ENCODE peak calls at places on chromosome 16, in five cellular contexts. D is sigmoid colon, I is stomach, R is ovary, W is tibial nerve. L is an unnamed sample. For H3K4me1, the result is how much of the 10 kb centered on the place peaks cover.

GRCh38 chr16:75758215-75758614 is 31.9 kb upstream of the CPHXL start:
- DNase-seq in D (no peak), I (no peak), R (no peak), W (no peak), L (no peak)

GRCh38 chr16:1066584-1067172 is 5.9 kb upstream of the SSTR5 start:
- DNase-seq in D (no peak), I (no peak), R (no peak), W (no peak), L (no peak)

GRCh38 chr16:75264531-75264998 is 13.1 kb upstream of the BCAR1 start:
- DNase-seq in D (peak), I (no peak), R (peak), W (no peak), L (peak)

GRCh38 chr16:59586331-59586730 is 852.2 kb upstream of the GOT2 start:
- DNase-seq in D (no peak), I (no peak), R (no peak), W (no peak), L (no peak)

GRCh38 chr16:72493681-72494415 is 321.9 kb upstream of the PMFBP1 start:
- DNase-seq in D (no peak), I (no peak), R (no peak), W (no peak), L (no peak)

GRCh38 chr16:82943371-82943770 is 316.6 kb downstream of the CDH13 start:
- DNase-seq in D (no peak), I (no peak), R (no peak), W (no peak), L (no peak)

GRCh38 chr16:70250748-70251650 is 741 bp downstream of the EXOSC6 start:
- DNase-seq in D (no peak), I (peak), R (peak), W (no peak), L (peak)

GRCh38 chr16:9003322-9003721 is 39.6 kb upstream of the USP7 start:
- DNase-seq in D (no peak), I (peak), R (no peak), W (no peak), L (no peak)

GRCh38 chr16:13223666-13224065 is 322.3 kb downstream of the SHISA9 start:
- DNase-seq in D (no peak), I (no peak), R (no peak), W (no peak), L (no peak)

GRCh38 chr16:906296-906695 is 64.5 kb downstream of the LMF1 start:
- DNase-seq in D (no peak), I (no peak), R (no peak), W (no peak), L (no peak)

GRCh38 chr16:79850348-79850747 is 249.8 kb upstream of the MAF start:
- DNase-seq in D (peak), I (no peak), R (no peak), W (no peak), L (no peak)

GRCh38 chr16:67683767-67684166 is 17.2 kb downstream of the C16orf86 start:
- DNase-seq in D (peak), I (no peak), R (no peak), W (no peak), L (no peak)

GRCh38 chr16:23821467-23821866 is 14.3 kb upstream of the PRKCB start:
- DNase-seq in D (no peak), I (no peak), R (no peak), W (no peak), L (no peak)

GRCh38 chr16:50776042-50776441 is 34.2 kb downstream of the CYLD start:
- DNase-seq in D (no peak), I (no peak), R (no peak), W (no peak), L (no peak)

GRCh38 chr16:50888486-50889261 is 146.8 kb downstream of the CYLD start:
- DNase-seq in D (no peak), I (no peak), R (no peak), W (no peak), L (no peak)

GRCh38 chr16:19844945-19845641 is 39.6 kb downstream of the GPRC5B start:
- DNase-seq in D (no peak), I (no peak), R (no peak), W (no peak), L (no peak)

GRCh38 chr16:51549836-51550235 is 398.8 kb upstream of the SALL1 start:
- DNase-seq in D (no peak), I (no peak), R (no peak), W (no peak), L (no peak)

GRCh38 chr16:1125471-1125870 is 27.4 kb upstream of the CACNA1H start:
- DNase-seq in D (peak), I (peak), R (peak), W (no peak), L (no peak)

GRCh38 chr16:27291106-27291505 is 22.5 kb upstream of the NSMCE1 start:
- DNase-seq in D (no peak), I (no peak), R (no peak), W (no peak), L (no peak)

GRCh38 chr16:27242868-27243590 is 25.5 kb downstream of the NSMCE1 start:
- DNase-seq in D (peak), I (no peak), R (no peak), W (no peak), L (peak)

GRCh38 chr16:55495616-55496289 is 13.1 kb upstream of the LPCAT2 start:
- DNase-seq in D (no peak), I (no peak), R (no peak), W (no peak), L (no peak)

GRCh38 chr16:68166264-68166663 is 69.7 kb downstream of the ESRP2 start:
- DNase-seq in D (no peak), I (no peak), R (no peak), W (no peak), L (no peak)

GRCh38 chr16:66695935-66696668 is 441 bp downstream of the CMTM4 start:
- DNase-seq in D (peak), I (peak), R (peak), W (no peak), L (peak)

GRCh38 chr16:58940609-58941008 is 206.5 kb upstream of the GOT2 start:
- DNase-seq in D (no peak), I (no peak), R (no peak), W (no peak), L (no peak)

GRCh38 chr16:57648590-57649442 is 19.3 kb upstream of the ADGRG3 start:
- DNase-seq in D (peak), I (peak), R (peak), W (peak), L (peak)
- TF ChIP-seq EP300 in D (no peak), I (no peak), R (no peak), W (no peak), L (no peak)

GRCh38 chr16:2496223-2497115 is 17.3 kb upstream of the ATP6V0C start:
- DNase-seq in D (no peak), I (no peak), R (no peak), W (no peak), L (no peak)
- TF ChIP-seq POLR2A in D (no peak), I (no peak), R (no peak), W (no peak), L (no peak)

GRCh38 chr16:57145046-57145963 is 40.5 kb downstream of the PSME3IP1 start:
- DNase-seq in D (peak), I (no peak), R (peak), W (no peak), L (peak)
- H3K4me1 ChIP-seq in D (under half), I (under half), R (under half), W (under half), L (half or more)

GRCh38 chr16:31862761-31863160 is 10.8 kb upstream of the ZNF267 start:
- DNase-seq in D (no peak), I (no peak), R (no peak), W (no peak), L (no peak)

GRCh38 chr16:31860508-31860907 is 13.1 kb upstream of the ZNF267 start:
- DNase-seq in D (no peak), I (no peak), R (no peak), W (no peak), L (no peak)

GRCh38 chr16:31861415-31861814 is 12.2 kb upstream of the ZNF267 start:
- DNase-seq in D (no peak), I (no peak), R (no peak), W (no peak), L (no peak)
- TF ChIP-seq EP300 in D (no peak), I (no peak), R (no peak), W (no peak), L (no peak)

GRCh38 chr16:85911531-85911930 is 12.6 kb downstream of the IRF8 start:
- DNase-seq in D (no peak), I (no peak), R (no peak), W (no peak), L (no peak)
- TF ChIP-seq POLR2A in D (no peak), I (no peak), R (no peak), W (no peak), L (no peak)

GRCh38 chr16:11296351-11296705 is 15.2 kb upstream of the PRM1 start:
- DNase-seq in D (no peak), I (no peak), R (no peak), W (no peak), L (no peak)
- H3K4me1 ChIP-seq in D (under half), I (under half), R (under half), W (under half), L (under half)

L was measured in upper lobe of left lung.